ENCODE peak calls at places on chromosomes 1 and 21, in six cellular contexts. S, C, M, R, X and A are unnamed samples. For H3K4me1 and H3K27me3, the result is how much of the 10 kb centered on the place peaks cover.

GRCh38 chr1:233033366-233033765 is 83.0 kb downstream of the NTPCR start:
- DNase-seq in S (no peak), C (no peak), M (no peak), R (peak), X (no peak), A (no peak)

GRCh38 chr1:95742591-95743089 is 508.6 kb downstream of the RWDD3 start:
- DNase-seq in S (no peak), C (no peak), M (peak), R (no peak), X (no peak), A (no peak)

GRCh38 chr1:4048921-4049320 is 148.8 kb upstream of the C1orf174 start:
- DNase-seq in S (no peak), C (no peak), M (no peak), R (no peak), X (no peak), A (no peak)

GRCh38 chr1:88774151-88774556 is 90.1 kb downstream of the PKN2 start:
- DNase-seq in S (peak), C (peak), M (peak), R (no peak), X (peak), A (peak)

GRCh38 chr1:219669556-219669955 is 56.7 kb upstream of the ZC3H11B start:
- DNase-seq in S (no peak), C (no peak), M (no peak), R (no peak), X (no peak), A (no peak)

GRCh38 chr21:7933923-7934322 is 2587.5 kb upstream of the TPTE start:
- DNase-seq in S (no peak), C (no peak), M (no peak), R (no peak), X (no peak), A (no peak)

GRCh38 chr1:227778401-227778947 is 37.0 kb upstream of the PRSS38 start:
- DNase-seq in S (no peak), C (no peak), M (no peak), R (peak), X (no peak), A (no peak)

GRCh38 chr1:31413405-31414005 is 492 bp downstream of the SERINC2 start:
- DNase-seq in S (peak), C (no peak), M (no peak), R (peak), X (peak), A (no peak)

GRCh38 chr1:154129392-154129970 is 25.4 kb downstream of the NUP210L start:
- DNase-seq in S (no peak), C (no peak), M (no peak), R (peak), X (no peak), A (no peak)

GRCh38 chr1:52167014-52167753 is 25.3 kb downstream of the ZFYVE9 start:
- DNase-seq in S (no peak), C (no peak), M (no peak), R (peak), X (no peak), A (no peak)

GRCh38 chr21:14321042-14321441 is 61.9 kb downstream of the HSPA13 start:
- DNase-seq in S (no peak), C (no peak), M (no peak), R (no peak), X (no peak), A (no peak)

GRCh38 chr1:201023517-201023902 is at the start of gene KIF21B:
- DNase-seq in S (peak), C (peak), M (no peak), R (peak), X (peak), A (peak)

GRCh38 chr1:201026234-201026633 is 2.7 kb upstream of the KIF21B start:
- DNase-seq in S (no peak), C (no peak), M (no peak), R (no peak), X (no peak), A (no peak)

GRCh38 chr1:201026746-201027145 is 3.2 kb upstream of the KIF21B start:
- DNase-seq in S (no peak), C (no peak), M (no peak), R (no peak), X (no peak), A (no peak)

GRCh38 chr1:201024251-201024998 is 911 bp upstream of the KIF21B start:
- DNase-seq in S (no peak), C (peak), M (no peak), R (no peak), X (no peak), A (no peak)

DNA sequence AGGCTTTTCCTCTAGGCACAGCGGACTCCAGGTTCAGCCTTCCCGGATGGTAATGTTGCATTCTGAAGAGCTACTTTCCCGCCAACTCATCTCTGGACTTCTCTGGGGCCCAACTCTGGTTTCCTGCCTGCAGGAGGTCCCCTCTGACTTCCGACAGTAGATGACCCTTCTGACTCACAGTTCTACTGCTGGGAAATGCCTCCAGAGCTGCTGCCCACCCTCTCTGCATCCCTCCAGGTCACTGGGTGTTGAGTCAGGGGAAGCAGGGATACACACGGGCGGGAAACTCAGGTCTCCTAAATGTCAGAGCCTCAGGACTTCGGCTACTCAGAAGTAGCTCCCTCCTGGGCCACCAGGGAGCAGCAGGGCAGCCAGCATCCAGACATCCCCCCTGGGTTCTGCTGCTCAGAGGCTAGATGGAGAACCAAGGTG is 2.1 kb upstream of the KIF21B start:
- DNase-seq in S (no peak), C (no peak), M (no peak), R (peak), X (no peak), A (no peak)
- TF ChIP-seq CTCF in S (no peak), C (peak), M (peak), R (no peak), X (no peak), A (peak)

GRCh38 chr1:92479587-92479986 is 7.1 kb downstream of the GFI1 start:
- DNase-seq in S (no peak), C (no peak), M (no peak), R (no peak), X (no peak), A (no peak)

GRCh38 chr1:92480200-92480812 is 6.4 kb downstream of the GFI1 start:
- DNase-seq in S (no peak), C (no peak), M (no peak), R (no peak), X (no peak), A (no peak)

GRCh38 chr1:92482404-92482664 is 4.4 kb downstream of the GFI1 start:
- DNase-seq in S (no peak), C (no peak), M (no peak), R (peak), X (no peak), A (no peak)

GRCh38 chr1:92481598-92482403 is 4.9 kb downstream of the GFI1 start:
- DNase-seq in S (no peak), C (no peak), M (no peak), R (peak), X (no peak), A (no peak)

DNA sequence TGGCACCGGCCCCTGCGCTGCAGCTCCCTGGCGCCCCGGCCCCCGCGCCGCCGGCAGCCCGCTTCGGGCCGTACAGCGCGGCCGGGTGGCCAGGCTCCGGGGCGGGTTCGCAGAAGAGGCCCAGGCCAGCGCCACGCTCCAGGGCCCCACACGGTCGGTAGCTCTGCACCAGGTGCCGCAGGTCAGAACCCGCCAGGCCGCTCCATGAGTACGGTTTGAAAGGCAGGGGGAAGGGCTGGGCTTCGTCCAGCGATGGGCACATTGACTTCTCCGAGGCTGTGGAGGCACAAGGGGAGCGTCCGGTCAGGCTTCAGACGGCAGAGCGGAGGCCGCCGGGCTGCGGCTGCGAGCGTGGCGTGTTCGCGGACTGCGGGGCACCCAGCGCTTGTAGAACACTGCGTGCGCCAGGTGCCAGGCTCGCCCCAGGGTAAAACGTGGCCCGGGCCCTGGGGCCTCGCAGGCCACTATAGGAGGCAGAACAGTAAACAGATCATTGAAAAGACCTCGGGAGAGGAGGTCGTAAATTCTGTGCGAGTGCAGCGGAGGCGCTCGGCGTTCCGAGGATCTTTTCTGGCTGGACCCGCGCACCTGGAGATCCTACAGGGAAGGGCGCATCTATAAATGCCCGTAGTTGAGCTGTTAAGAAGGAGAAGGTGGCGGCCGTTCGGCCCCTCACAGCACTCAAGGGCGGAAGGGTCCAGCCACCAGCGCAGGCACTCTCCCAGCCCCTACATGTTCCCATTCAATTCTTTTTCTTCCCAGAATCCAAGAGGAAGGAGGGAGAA is 5.7 kb downstream of the GFI1 start:
- DNase-seq in S (no peak), C (no peak), M (no peak), R (no peak), X (no peak), A (no peak)
- H3K4me1 ChIP-seq in S (half or more), C (under half), M (under half), R (under half), X (half or more), A (under half)

GRCh38 chr1:37761416-37762095 is 3.4 kb downstream of the EPHA10 start:
- DNase-seq in S (no peak), C (no peak), M (no peak), R (no peak), X (no peak), A (no peak)
- H3K27me3 ChIP-seq in S (under half), C (under half), M (under half), R (under half), X (half or more), A (under half)

GRCh38 chr1:25430666-25431494 is at the start of gene MACO1:
- DNase-seq in S (peak), C (peak), M (peak), R (peak), X (peak), A (peak)
- TF ChIP-seq CTCF in S (no peak), C (no peak), M (no peak), R (no peak), X (no peak), A (no peak)